ENCODE peak calls at places on chromosomes 3 and 15, in four cellular contexts. One of them, this sample, is unnamed.

GRCh38 chr15:80424381-80424780 is 20.2 kb downstream of the ARNT2 start:
- DNase-seq in heart right ventricle: no peak
- DNase-seq in mammary epithelial cell: peak; percentile 58
- DNase-seq in cardiac fibroblast: no peak
- DNase-seq in this sample: no peak

GRCh38 chr15:32718082-32718821 is 448 bp downstream of the GREM1 start:
- DNase-seq in heart right ventricle: no peak
- DNase-seq in mammary epithelial cell: peak; percentile 32
- DNase-seq in cardiac fibroblast: peak; percentile 55
- DNase-seq in this sample: peak; percentile 37

GRCh38 chr3:15794303-15794771 is 3.4 kb downstream of the ANKRD28 start:
- DNase-seq in mammary epithelial cell: peak; percentile 44
- DNase-seq in heart right ventricle: no peak
- DNase-seq in cardiac fibroblast: peak; percentile 85
- DNase-seq in this sample: no peak

GRCh38 chr3:164467027-164467426 is 611.3 kb downstream of the SI start:
- DNase-seq in mammary epithelial cell: no peak
- DNase-seq in heart right ventricle: no peak
- DNase-seq in cardiac fibroblast: no peak
- DNase-seq in this sample: no peak

GRCh38 chr3:158160958-158161357 is 51.1 kb downstream of the RSRC1 start:
- DNase-seq in cardiac fibroblast: peak; percentile 93
- DNase-seq in heart right ventricle: no peak
- DNase-seq in mammary epithelial cell: peak; percentile 85
- DNase-seq in this sample: peak; percentile 95

GRCh38 chr3:180416111-180416541 is 185.8 kb upstream of the TTC14 start:
- DNase-seq in mammary epithelial cell: peak; percentile 92
- DNase-seq in heart right ventricle: no peak
- DNase-seq in cardiac fibroblast: no peak
- DNase-seq in this sample: peak; percentile 13

GRCh38 chr3:22296641-22297040 is 545.6 kb upstream of the ZNF385D start:
- DNase-seq in cardiac fibroblast: peak; percentile 43
- DNase-seq in heart right ventricle: no peak
- DNase-seq in mammary epithelial cell: no peak
- DNase-seq in this sample: peak; percentile 7

GRCh38 chr3:27723803-27724458 is 1.8 kb upstream of the EOMES start:
- DNase-seq in cardiac fibroblast: peak; percentile 27
- DNase-seq in mammary epithelial cell: no peak
- DNase-seq in heart right ventricle: no peak
- DNase-seq in this sample: no peak

GRCh38 chr3:8724108-8724752 is 9.4 kb upstream of the CAV3 start:
- DNase-seq in mammary epithelial cell: peak; percentile 52
- DNase-seq in heart right ventricle: no peak
- DNase-seq in cardiac fibroblast: no peak
- DNase-seq in this sample: peak; percentile 72

GRCh38 chr3:32175607-32176197 is 62.8 kb upstream of the CMTM8 start:
- DNase-seq in cardiac fibroblast: peak; percentile 83
- DNase-seq in mammary epithelial cell: peak; percentile 35
- DNase-seq in heart right ventricle: peak; percentile 33
- DNase-seq in this sample: peak; percentile 71

GRCh38 chr3:53234130-53234840 is 21.5 kb downstream of the TKT start:
- DNase-seq in cardiac fibroblast: no peak
- DNase-seq in heart right ventricle: no peak
- DNase-seq in mammary epithelial cell: no peak
- DNase-seq in this sample: no peak

DNA sequence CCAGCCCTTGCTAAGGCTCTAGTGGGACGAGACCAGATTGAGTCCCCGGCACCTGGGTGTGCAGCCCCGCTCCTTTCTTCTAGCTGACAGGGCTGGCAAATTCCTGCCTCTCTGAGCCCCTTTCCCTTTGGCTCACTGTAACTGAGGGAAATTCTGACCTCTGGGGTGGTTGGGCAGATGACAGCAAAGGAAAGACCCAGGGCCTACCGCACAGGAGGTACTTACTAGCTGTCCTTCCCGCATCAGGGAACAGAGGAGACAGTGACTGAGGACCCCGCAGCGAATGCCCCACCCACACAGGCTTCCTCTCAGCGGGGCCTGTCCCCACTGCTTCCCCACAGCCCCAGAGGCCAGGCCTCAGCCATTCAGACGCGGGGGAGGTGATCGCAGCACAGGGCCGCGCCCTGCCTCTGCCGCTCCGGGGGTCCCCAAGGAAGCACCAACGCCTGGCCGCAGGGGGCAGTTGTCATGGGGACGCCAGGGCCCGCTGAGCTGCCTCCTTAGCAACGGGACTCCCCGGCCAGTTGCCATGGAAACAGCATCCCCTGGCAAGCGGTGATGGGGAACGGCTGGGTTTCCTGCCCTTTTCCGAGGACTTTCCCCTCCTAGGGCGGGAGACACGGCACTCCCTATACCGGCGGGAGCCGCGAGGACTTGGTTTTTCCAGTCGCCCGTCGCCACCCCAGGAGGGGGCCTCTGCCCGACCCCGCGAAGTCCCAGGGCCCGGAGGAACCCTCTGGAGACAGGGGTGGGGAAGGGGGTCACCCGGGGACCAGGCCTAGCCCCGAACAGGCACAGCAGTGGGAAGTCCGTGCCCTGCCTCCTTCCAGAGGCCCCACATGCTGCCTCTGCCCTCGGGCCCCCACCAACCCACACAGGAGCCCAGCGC is 50.1 kb downstream of the HCN4 start:
- DNase-seq in cardiac fibroblast: no peak
- DNase-seq in heart right ventricle: no peak
- DNase-seq in mammary epithelial cell: no peak
- DNase-seq in this sample: no peak
- H3K4me3 ChIP-seq in cardiac fibroblast: no peak overlapping the region
- H3K4me3 ChIP-seq in heart right ventricle: no peak overlapping the region
- H3K4me3 ChIP-seq in mammary epithelial cell: no peak overlapping the region
- H3K4me3 ChIP-seq in this sample: no peak overlapping the region

DNA sequence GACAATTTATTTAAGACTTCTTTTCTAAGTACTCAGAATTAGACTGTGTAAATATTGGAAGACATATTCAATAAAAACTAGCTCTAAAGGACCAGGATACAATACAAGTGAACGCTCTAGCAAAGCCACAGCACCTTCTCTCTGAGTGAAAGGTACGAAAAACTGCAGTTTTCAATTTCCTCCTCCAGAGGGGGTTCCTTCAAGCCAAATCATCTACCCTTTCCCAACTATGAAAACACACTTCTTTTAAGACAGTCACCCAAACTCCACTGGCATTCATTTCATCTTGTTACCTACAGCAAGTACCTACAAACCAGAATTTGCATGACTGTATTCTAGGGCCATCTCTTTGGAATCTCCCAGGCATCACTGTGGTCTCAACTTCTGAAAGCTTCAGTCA is 165.8 kb downstream of the ERC2 start:
- DNase-seq in mammary epithelial cell: no peak
- DNase-seq in heart right ventricle: no peak
- DNase-seq in cardiac fibroblast: no peak
- DNase-seq in this sample: no peak
- TF ChIP-seq CTCF in mammary epithelial cell: peak; percentile 12
- TF ChIP-seq CTCF in heart right ventricle: no peak
- TF ChIP-seq CTCF in cardiac fibroblast: no peak
- TF ChIP-seq CTCF in this sample: peak; percentile 27

GRCh38 chr15:70742928-70743327 is 20.4 kb downstream of the UACA start:
- DNase-seq in heart right ventricle: no peak
- DNase-seq in mammary epithelial cell: no peak
- DNase-seq in cardiac fibroblast: peak; percentile 45
- DNase-seq in this sample: no peak
- H3K4me3 ChIP-seq in heart right ventricle: peak overlapping the region; percentile 53
- H3K4me3 ChIP-seq in mammary epithelial cell: no peak overlapping the region
- H3K4me3 ChIP-seq in cardiac fibroblast: no peak overlapping the region
- H3K4me3 ChIP-seq in this sample: no peak overlapping the region

DNA sequence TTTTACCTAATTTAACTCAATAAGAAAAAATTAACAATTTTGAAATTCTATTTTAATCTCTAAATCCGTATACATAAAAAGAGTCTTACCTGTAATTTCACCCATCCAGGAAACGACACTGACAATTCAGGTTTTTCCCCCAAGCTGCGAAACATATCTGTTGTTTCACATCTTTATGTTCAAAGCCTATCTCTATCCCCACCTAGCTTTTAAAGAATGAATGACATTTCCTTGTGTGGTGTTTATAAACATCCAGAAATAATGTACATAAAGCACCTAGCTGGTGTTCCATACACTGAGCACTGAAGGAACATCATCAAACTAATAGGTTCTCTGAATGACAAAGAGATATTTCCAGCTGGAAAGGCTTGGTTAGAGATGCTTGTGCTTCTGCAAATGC is 867.8 kb downstream of the SQOR start:
- DNase-seq in mammary epithelial cell: no peak
- DNase-seq in heart right ventricle: no peak
- DNase-seq in cardiac fibroblast: peak; percentile 9
- DNase-seq in this sample: peak; percentile 2
- TF ChIP-seq CTCF in mammary epithelial cell: no peak
- TF ChIP-seq CTCF in heart right ventricle: no peak
- TF ChIP-seq CTCF in cardiac fibroblast: peak; percentile 5
- TF ChIP-seq CTCF in this sample: no peak

DNA sequence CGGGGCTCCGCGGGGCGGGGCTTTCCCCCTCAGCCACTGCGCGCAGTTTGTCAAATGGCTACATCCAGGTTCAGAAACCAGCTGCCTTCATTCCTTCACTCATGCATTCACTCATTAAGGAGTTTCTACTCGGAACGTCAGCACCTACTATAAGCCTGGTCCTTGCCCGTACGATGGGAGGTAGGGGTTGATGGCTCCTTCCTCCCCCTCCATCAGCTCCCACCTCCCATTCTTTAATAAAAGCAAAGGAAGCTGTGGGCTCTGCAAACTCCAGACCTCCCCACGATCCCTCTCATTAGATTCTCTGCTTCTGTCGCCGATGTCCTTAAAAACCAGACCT is 267 bp upstream of the CFAP92 start:
- DNase-seq in cardiac fibroblast: no peak
- DNase-seq in mammary epithelial cell: no peak
- DNase-seq in heart right ventricle: no peak
- DNase-seq in this sample: no peak
- H3K4me3 ChIP-seq in cardiac fibroblast: peak overlapping the region; percentile 42
- H3K4me3 ChIP-seq in mammary epithelial cell: peak overlapping the region; percentile 9
- H3K4me3 ChIP-seq in heart right ventricle: peak overlapping the region; percentile 51
- H3K4me3 ChIP-seq in this sample: no peak overlapping the region

GRCh38 chr15:71185706-71186105 is 70.4 kb downstream of the THSD4 start:
- DNase-seq in cardiac fibroblast: no peak
- DNase-seq in mammary epithelial cell: no peak
- DNase-seq in heart right ventricle: no peak
- DNase-seq in this sample: no peak
- TF ChIP-seq CTCF in cardiac fibroblast: no peak
- TF ChIP-seq CTCF in mammary epithelial cell: no peak
- TF ChIP-seq CTCF in heart right ventricle: no peak
- TF ChIP-seq CTCF in this sample: no peak

GRCh38 chr15:68059630-68060029 is 5.5 kb downstream of the PIAS1 start:
- DNase-seq in heart right ventricle: no peak
- DNase-seq in cardiac fibroblast: no peak
- DNase-seq in mammary epithelial cell: no peak
- DNase-seq in this sample: no peak

GRCh38 chr15:68055224-68055705 is 1.1 kb downstream of the PIAS1 start:
- DNase-seq in cardiac fibroblast: peak; percentile 64
- DNase-seq in heart right ventricle: peak; percentile 11
- DNase-seq in mammary epithelial cell: peak; percentile 71
- DNase-seq in this sample: peak; percentile 63

GRCh38 chr15:68057089-68057488 is 3.0 kb downstream of the PIAS1 start:
- DNase-seq in cardiac fibroblast: no peak
- DNase-seq in mammary epithelial cell: no peak
- DNase-seq in heart right ventricle: no peak
- DNase-seq in this sample: no peak

GRCh38 chr15:68056097-68056865 is 2.2 kb downstream of the PIAS1 start:
- DNase-seq in mammary epithelial cell: no peak
- DNase-seq in cardiac fibroblast: no peak
- DNase-seq in heart right ventricle: no peak
- DNase-seq in this sample: no peak

GRCh38 chr15:68057758-68058157 is 3.6 kb downstream of the PIAS1 start:
- DNase-seq in cardiac fibroblast: no peak
- DNase-seq in mammary epithelial cell: no peak
- DNase-seq in heart right ventricle: no peak
- DNase-seq in this sample: no peak
- H3K4me3 ChIP-seq in cardiac fibroblast: no peak overlapping the region
- H3K4me3 ChIP-seq in mammary epithelial cell: no peak overlapping the region
- H3K4me3 ChIP-seq in heart right ventricle: no peak overlapping the region
- H3K4me3 ChIP-seq in this sample: no peak overlapping the region

This sample was measured in epithelial cell of esophagus.